ENCODE peak calls at places on chromosomes 16 and 17, in six cellular contexts. H, Y, D, V, J and A are unnamed samples.
A peak's percentile ranks its signal among the peaks of the same experiment; 100 is the strongest.

GRCh38 chr17:27226611-27227234 is 67.2 kb upstream of the WSB1 start:
- DNase-seq in Y (no peak), D (no peak), H (no peak), V (no peak), J (no peak), A (no peak)

GRCh38 chr17:15456972-15457722 is 10.3 kb downstream of the CDRT4 start:
- DNase-seq in D (no peak), V (no peak), H (no peak), Y (no peak), J (no peak), A (no peak)

GRCh38 chr17:16342979-16343378 is 10.3 kb downstream of the CENPV start:
- DNase-seq in Y (no peak), J (no peak), D (no peak), H (no peak), V (no peak), A (no peak)

GRCh38 chr17:40791808-40792436 is 7.8 kb downstream of the KRT28 start:
- DNase-seq in D (no peak), J (no peak), Y (no peak), V (no peak), H (peak; percentile 40), A (no peak)

GRCh38 chr17:35789044-35789443 is 6.4 kb downstream of the MMP28 start:
- DNase-seq in Y (no peak), H (no peak), V (no peak), D (no peak), J (no peak), A (no peak)

GRCh38 chr17:21394265-21394664 is 18.1 kb downstream of the KCNJ12 start:
- DNase-seq in D (no peak), Y (no peak), V (no peak), H (no peak), J (no peak), A (no peak)

GRCh38 chr17:12320286-12320685 is 299.6 kb downstream of the MAP2K4 start:
- DNase-seq in D (no peak), J (no peak), V (no peak), Y (no peak), H (no peak), A (no peak)

GRCh38 chr17:72388765-72389473 is 268.1 kb downstream of the SOX9 start:
- DNase-seq in H (no peak), J (no peak), V (no peak), D (no peak), Y (no peak), A (no peak)

GRCh38 chr17:82200743-82201497 is 11.7 kb downstream of the CCDC57 start:
- DNase-seq in H (no peak), Y (peak; percentile 38), V (peak; percentile 34), D (no peak), J (no peak), A (peak; percentile 74)

GRCh38 chr16:30447512-30448226 is 2.0 kb upstream of the SEPHS2 start:
- DNase-seq in D (no peak), H (no peak), Y (no peak), J (no peak), V (no peak), A (no peak)

GRCh38 chr16:62036807-62037135 is 533 bp upstream of the CDH8 start:
- DNase-seq in J (no peak), Y (no peak), H (peak; percentile 17), D (no peak), V (no peak), A (no peak)